ENCODE peak calls at places on chromosomes 16 and 17, in five cellular contexts. T is GM12878, G is K562, A is HepG2, U is HCT116. C is an unnamed sample.

GRCh38 chr17:42199411-42200011 is 5.2 kb upstream of the GHDC start:
- DNase-seq in U (no peak), A (no peak), G (peak; percentile 54), T (no peak), C (no peak)

GRCh38 chr17:63537001-63537400 is 13.3 kb upstream of the DCAF7 start:
- DNase-seq in G (no peak), T (no peak), U (no peak), A (no peak), C (no peak)

GRCh38 chr17:50101346-50102163 is 6.4 kb downstream of the PDK2 start:
- DNase-seq in T (no peak), A (no peak), U (no peak), G (peak; percentile 62), C (peak; percentile 39)

GRCh38 chr17:18997650-18998196 is 6.8 kb downstream of the FAM83G start:
- DNase-seq in T (no peak), U (no peak), G (peak; percentile 46), A (no peak), C (no peak)

GRCh38 chr16:16928532-16929101 is 542.1 kb downstream of the XYLT1 start:
- DNase-seq in A (no peak), G (peak; percentile 11), T (no peak), U (no peak), C (no peak)

GRCh38 chr17:59369026-59369724 is 37.7 kb downstream of the YPEL2 start:
- DNase-seq in U (no peak), A (no peak), G (no peak), T (no peak), C (no peak)

GRCh38 chr17:15884731-15885130 is 60.2 kb upstream of the ADORA2B start:
- DNase-seq in U (no peak), G (no peak), A (no peak), T (no peak), C (no peak)

GRCh38 chr16:87733190-87733589 is 32.6 kb downstream of the KLHDC4 start:
- DNase-seq in A (no peak), U (no peak), T (no peak), G (no peak), C (no peak)

GRCh38 chr17:7932483-7932891 is 481 bp downstream of the CNTROB start:
- DNase-seq in G (peak; percentile 30), U (no peak), A (peak; percentile 12), T (no peak), C (peak; percentile 65)

GRCh38 chr16:76194621-76195015 is 82.6 kb upstream of the CNTNAP4 start:
- DNase-seq in U (no peak), T (no peak), A (no peak), G (no peak), C (no peak)

GRCh38 chr16:74926832-74927231 is 58.1 kb downstream of the WDR59 start:
- DNase-seq in T (no peak), U (no peak), G (no peak), A (no peak), C (no peak)
- TF ChIP-seq EZH2 in T (no peak), U (no peak), G (no peak), A (no peak), C (no peak)

GRCh38 chr16:64829678-64830077 is 292.2 kb downstream of the CDH11 start:
- DNase-seq in T (no peak), G (no peak), A (no peak), U (no peak), C (no peak)

GRCh38 chr16:64830653-64831052 is 291.2 kb downstream of the CDH11 start:
- DNase-seq in G (no peak), A (no peak), T (no peak), U (no peak), C (no peak)

GRCh38 chr16:64823676-64824075 is 298.2 kb downstream of the CDH11 start:
- DNase-seq in T (no peak), U (no peak), G (no peak), A (no peak), C (peak; percentile 19)

GRCh38 chr16:64826374-64826773 is 295.5 kb downstream of the CDH11 start:
- DNase-seq in A (no peak), U (no peak), G (no peak), T (no peak), C (no peak)
- TF ChIP-seq REST in A (no peak), U (no peak), G (no peak), T (no peak), C (no peak)

DNA sequence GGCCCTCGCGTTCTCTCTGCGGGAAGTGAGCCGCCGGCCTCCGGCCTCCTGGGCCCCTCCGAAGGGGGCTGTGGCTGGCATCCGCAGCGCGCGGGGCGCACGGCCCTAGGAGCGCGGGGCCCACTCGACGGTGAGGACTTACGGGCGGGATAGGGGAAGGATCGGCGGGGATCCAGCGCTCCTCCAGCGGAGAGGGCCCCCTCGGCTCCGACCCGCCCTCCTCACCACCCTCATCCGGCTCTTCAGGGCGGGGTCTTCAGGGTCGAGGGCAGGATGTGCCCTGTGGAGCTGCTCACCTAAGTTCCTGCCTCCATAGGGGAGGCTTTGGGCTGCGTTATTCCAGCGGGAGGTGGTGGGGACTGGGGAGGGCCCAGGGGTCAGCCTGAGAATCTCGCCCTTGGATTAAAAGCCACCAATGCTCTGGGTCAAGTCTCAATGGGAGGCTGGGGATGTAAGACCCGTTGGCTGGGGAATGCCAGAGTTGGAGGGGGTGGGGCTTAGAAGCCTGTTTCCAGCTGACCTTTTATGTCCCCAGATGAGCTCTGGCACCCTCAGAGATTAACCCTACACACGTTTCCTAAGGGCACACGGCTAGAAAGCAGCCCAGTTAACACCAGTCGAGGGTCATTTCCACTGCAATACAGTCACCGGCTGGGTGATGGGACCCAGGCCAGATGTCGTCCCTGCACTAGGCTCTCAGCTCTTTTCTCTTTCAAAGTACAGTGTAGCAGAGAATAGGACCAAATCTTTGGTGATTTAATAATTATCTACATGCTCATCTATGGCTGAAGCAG is 13.4 kb downstream of the TBX2 start:
- DNase-seq in G (no peak), A (peak; percentile 75), U (no peak), T (no peak), C (peak; percentile 64)
- TF ChIP-seq POLR2AphosphoS5 in G (no peak), A (peak; percentile 26), U (no peak), T (no peak), C (no peak)

DNA sequence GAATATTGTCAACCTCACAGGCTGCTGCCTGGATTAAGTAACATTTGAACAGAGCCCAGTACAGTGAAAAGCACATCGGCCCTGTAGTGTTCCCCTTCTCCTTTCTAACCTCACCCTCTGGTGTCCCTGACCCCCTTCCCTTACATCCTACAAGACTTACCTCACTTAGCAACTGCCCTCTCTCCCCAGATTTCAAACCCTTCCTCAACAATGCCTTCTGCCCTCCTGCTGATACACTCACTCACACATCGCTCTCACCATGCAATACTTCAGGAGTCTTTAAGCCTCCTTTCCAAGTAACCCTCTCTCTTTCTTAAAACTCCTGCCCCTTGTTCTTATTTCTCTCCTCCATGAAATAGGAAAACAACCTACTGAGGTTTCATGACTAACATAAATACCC is 17.8 kb downstream of the ZZEF1 start:
- DNase-seq in A (no peak), T (no peak), G (no peak), U (no peak), C (peak; percentile 36)
- TF ChIP-seq EZH2 in A (no peak), T (no peak), G (no peak), U (no peak), C (no peak)

C was measured in GM23338.